ENCODE peak calls at places on chromosomes 5 and 9, in four cellular contexts. E is RWPE1, V is coronary artery, C is WTC11. Y is an unnamed sample.

GRCh38 chr5:56838409-56839039 is 23.2 kb downstream of the MAP3K1 start:
- DNase-seq in E (peak), V (no peak), C (no peak), Y (no peak)

GRCh38 chr5:142720561-142721275 is 34.8 kb upstream of the FGF1 start:
- DNase-seq in E (peak), V (peak), C (no peak), Y (no peak)

GRCh38 chr5:178312900-178313299 is 80.3 kb upstream of the PHYKPL start:
- DNase-seq in E (no peak), V (no peak), C (no peak), Y (no peak)

GRCh38 chr9:136011376-136011702 is 50.2 kb upstream of the UBAC1 start:
- DNase-seq in E (no peak), V (no peak), C (no peak), Y (no peak)

GRCh38 chr5:157607371-157608161 is 32.0 kb upstream of the ADAM19 start:
- DNase-seq in E (peak), V (no peak), C (no peak), Y (no peak)

GRCh38 chr5:54905942-54906537 is 79.4 kb downstream of the ESM1 start:
- DNase-seq in E (peak), V (no peak), C (peak), Y (peak)

GRCh38 chr5:32057157-32058096 is 116.7 kb downstream of the GOLPH3 start:
- DNase-seq in E (no peak), V (no peak), C (no peak), Y (no peak)

GRCh38 chr5:113217619-113218184 is 217.1 kb downstream of the TSSK1B start:
- DNase-seq in E (no peak), V (no peak), C (no peak), Y (no peak)

GRCh38 chr5:119274024-119274766 is 81.6 kb upstream of the TNFAIP8 start:
- DNase-seq in E (peak), V (no peak), C (no peak), Y (no peak)

GRCh38 chr5:55418994-55419991 is 111.5 kb downstream of the MTREX start:
- DNase-seq in E (no peak), V (no peak), C (no peak), Y (no peak)

GRCh38 chr9:26746357-26747072 is 146.1 kb downstream of the CAAP1 start:
- DNase-seq in E (peak), V (no peak), C (no peak), Y (no peak)

GRCh38 chr5:63822633-63823032 is 139.6 kb downstream of the HTR1A start:
- DNase-seq in E (peak), V (no peak), C (no peak), Y (no peak)

GRCh38 chr9:96020300-96020821 is 144.9 kb downstream of the ERCC6L2 start:
- DNase-seq in E (no peak), V (no peak), C (no peak), Y (no peak)

DNA sequence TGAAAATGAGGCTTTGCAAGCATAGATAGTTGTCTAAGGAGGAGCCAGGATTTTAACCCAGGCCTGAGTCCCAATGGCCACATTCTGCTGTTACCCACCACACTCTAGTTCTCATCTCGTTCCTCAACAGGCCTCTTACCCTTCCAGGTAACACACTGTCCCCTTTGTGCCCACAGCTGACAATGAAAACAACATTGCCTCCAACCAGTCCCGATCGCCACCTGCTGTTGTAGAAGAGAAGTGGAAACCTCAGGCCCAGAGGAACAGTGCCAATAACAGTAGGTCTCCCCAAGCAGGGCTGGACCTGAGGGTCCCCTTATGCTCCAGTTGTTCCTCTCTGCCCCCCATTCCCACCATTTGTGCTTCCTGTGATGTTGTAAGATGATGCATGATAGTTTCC is 30.4 kb downstream of the AMBP start:
- DNase-seq in E (no peak), V (peak), C (peak), Y (no peak)
- TF ChIP-seq CTCF in E (no peak), V (no peak), C (no peak), Y (peak)

GRCh38 chr5:40904205-40904993 is 4.9 kb upstream of the C7 start:
- DNase-seq in E (peak), V (no peak), C (peak), Y (peak)
- TF ChIP-seq CTCF in E (peak), V (peak), C (peak), Y (peak)

GRCh38 chr9:93871286-93871685 is 83.9 kb downstream of the BARX1 start:
- DNase-seq in E (no peak), V (no peak), C (no peak), Y (no peak)
- TF ChIP-seq CTCF in E (no peak), V (no peak), C (no peak), Y (no peak)

DNA sequence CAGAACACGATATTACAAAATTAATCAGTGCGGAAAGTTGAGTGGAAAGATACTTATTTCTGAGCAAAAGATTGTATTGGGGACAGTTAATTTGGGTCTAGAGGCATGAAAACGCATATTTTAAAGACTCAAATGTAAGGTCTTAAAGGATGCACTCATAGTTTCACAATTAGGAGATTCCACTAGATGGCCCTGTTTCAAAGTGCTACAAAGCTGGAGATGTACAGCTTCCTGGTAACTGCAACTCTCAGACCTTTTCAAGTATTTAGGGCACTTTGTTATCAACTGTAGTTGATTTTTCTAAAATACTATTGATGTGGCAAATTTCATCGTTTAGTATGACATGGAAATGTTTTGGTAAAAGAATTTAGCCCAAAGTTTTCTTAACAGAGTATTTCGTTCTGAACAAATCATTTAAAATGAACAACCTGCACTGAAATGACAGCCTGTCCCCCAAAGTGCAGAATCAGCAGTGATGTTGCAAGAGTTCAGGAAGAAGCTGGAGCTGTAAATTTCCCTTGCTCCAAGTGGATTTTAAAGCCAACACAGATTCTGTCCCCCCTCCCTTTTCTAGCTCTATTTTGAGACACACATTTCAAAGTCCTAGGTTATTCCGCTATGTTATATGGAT is 16.2 kb upstream of the NDUFB6 start:
- DNase-seq in E (peak), V (no peak), C (no peak), Y (peak)
- TF ChIP-seq CTCF in E (peak), V (no peak), C (no peak), Y (peak)

GRCh38 chr5:618450-618849 is 6.3 kb downstream of the CEP72 start:
- DNase-seq in E (no peak), V (peak), C (no peak), Y (no peak)

GRCh38 chr5:620152-620551 is 8.0 kb downstream of the CEP72 start:
- DNase-seq in E (no peak), V (no peak), C (no peak), Y (no peak)

GRCh38 chr5:617896-618295 is 5.8 kb downstream of the CEP72 start:
- DNase-seq in E (no peak), V (peak), C (no peak), Y (no peak)

GRCh38 chr5:619444-619843 is 7.3 kb downstream of the CEP72 start:
- DNase-seq in E (no peak), V (peak), C (no peak), Y (no peak)

DNA sequence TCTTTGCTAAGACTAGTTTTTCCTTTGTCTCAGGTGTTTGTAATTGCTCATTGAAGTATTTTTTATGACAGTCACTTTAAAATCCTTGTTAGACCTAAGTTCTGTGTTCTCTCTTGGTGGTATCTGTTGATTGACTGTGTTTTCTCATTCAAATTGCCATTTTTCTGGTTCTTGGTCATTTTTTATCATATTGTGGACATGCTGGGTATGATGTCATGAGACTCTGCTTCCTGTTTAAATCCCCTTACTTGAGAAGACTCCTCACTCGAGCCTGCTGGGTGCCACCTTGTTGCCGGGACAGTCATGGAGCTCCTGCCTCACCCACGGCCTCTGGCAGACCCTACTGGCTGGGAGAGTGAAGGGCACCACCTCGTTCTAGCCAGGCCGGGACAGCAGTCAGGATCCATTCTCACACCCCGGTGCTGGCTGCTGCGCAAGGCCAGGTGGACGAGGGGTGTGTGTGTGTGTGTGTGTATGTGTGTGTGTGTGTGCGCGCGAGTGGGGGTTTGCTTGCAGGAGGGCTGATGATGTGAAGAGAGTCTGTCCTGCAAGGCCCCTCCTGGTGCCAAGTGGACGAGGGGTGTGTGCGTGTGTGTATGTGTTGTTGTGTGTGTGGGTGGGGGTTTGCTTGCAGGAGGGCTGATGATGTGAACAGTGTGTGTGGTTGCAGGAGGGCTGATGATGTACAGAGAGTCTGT is 4.4 kb downstream of the CEP72 start:
- DNase-seq in E (no peak), V (peak), C (no peak), Y (no peak)
- TF ChIP-seq CTCF in E (no peak), V (no peak), C (no peak), Y (no peak)

GRCh38 chr5:108748354-108749129 is 845 bp downstream of the FER start:
- DNase-seq in E (peak), V (peak), C (peak), Y (peak)
- TF ChIP-seq CTCF in E (peak), V (no peak), C (no peak), Y (peak)

GRCh38 chr5:16618138-16618897 is 1.5 kb upstream of the RETREG1 start:
- DNase-seq in E (no peak), V (no peak), C (no peak), Y (no peak)

GRCh38 chr5:16615737-16616535 is 861 bp downstream of the RETREG1 start:
- DNase-seq in E (peak), V (no peak), C (no peak), Y (no peak)

GRCh38 chr5:16619136-16619535 is 2.3 kb upstream of the RETREG1 start:
- DNase-seq in E (no peak), V (no peak), C (no peak), Y (no peak)

GRCh38 chr5:16617272-16617973 is 626 bp upstream of the RETREG1 start:
- DNase-seq in E (no peak), V (no peak), C (no peak), Y (no peak)

GRCh38 chr5:16616536-16617271 is at the start of gene RETREG1:
- DNase-seq in E (peak), V (no peak), C (peak), Y (peak)
- TF ChIP-seq CTCF in E (no peak), V (no peak), C (no peak), Y (no peak)

GRCh38 chr5:36492998-36493655 is 113.3 kb upstream of the SLC1A3 start:
- DNase-seq in E (peak), V (no peak), C (no peak), Y (no peak)
- TF ChIP-seq CTCF in E (no peak), V (no peak), C (no peak), Y (no peak)

DNA sequence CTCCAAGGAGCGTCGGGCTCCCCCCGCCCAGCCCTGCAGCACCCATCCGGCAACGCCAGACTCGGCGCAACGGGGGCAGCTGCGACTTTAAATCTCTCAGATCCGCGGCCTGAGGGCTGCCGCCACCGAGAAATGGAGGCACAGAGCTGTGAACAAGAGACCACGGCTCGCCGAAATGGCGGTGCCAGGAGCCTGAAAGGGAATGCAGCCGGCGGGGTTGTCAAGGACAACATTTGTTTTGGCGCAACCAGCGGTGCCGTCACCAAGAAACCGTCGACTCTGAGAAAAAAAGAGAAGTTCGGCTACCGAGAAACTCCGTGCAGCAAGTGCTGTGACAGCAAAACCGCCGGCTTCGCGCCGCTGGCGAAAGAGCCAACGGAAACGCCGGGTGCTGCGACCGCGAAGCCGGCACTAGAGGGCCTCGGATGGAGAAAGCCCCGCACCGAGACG is 2.1 kb upstream of the ANXA2R start:
- DNase-seq in E (no peak), V (peak), C (peak), Y (peak)
- TF ChIP-seq CTCF in E (peak), V (no peak), C (no peak), Y (peak)